ENCODE peak calls at places on chromosomes 2 and 18, in nine cellular contexts. I is GM23338; Q is effector memory CD8-positive, alpha-beta T cell; R is GM13976; Y is MV-4-11; K is HT1080; U is RCC 7860; X is lower lobe of right lung; T is stimulated activated naive CD8-positive, alpha-beta T cell treated with anti-CD3 and anti-CD28 coated beads, Interleukin-15, Interleukin-2, amounts not matched to agents 100 U/mL and 50 U/mL, for 24 hours. W is an unnamed sample.

GRCh38 chr2:9951522-9952285 is at the start of gene GRHL1:
- DNase-seq in X (peak), I (peak), K (peak), Y (peak), T (peak), R (peak), U (peak), Q (peak), W (peak)

GRCh38 chr18:63905361-63905760 is 2.4 kb upstream of the SERPINB10 start:
- DNase-seq in T (no peak), I (no peak), Q (no peak), K (no peak), R (no peak), X (no peak), Y (peak), U (no peak), W (peak)

GRCh38 chr18:52236134-52236533 is 103.9 kb upstream of the DCC start:
- DNase-seq in R (no peak), X (no peak), T (no peak), Q (no peak), I (no peak), Y (no peak), K (peak), U (no peak), W (no peak)

GRCh38 chr18:51603551-51603950 is 406.1 kb upstream of the MEX3C start:
- DNase-seq in T (no peak), Q (no peak), U (no peak), X (no peak), Y (no peak), K (no peak), I (no peak), R (no peak), W (no peak)

GRCh38 chr2:205590759-205591158 is 91.5 kb upstream of the NRP2 start:
- DNase-seq in U (peak), T (no peak), K (peak), R (no peak), X (no peak), Y (peak), I (no peak), Q (no peak), W (no peak)

GRCh38 chr2:174235680-174236079 is 12.7 kb downstream of the OLA1 start:
- DNase-seq in X (no peak), Y (no peak), I (no peak), T (no peak), K (no peak), R (no peak), Q (no peak), U (no peak), W (no peak)

GRCh38 chr2:238167344-238167715 is 8.6 kb downstream of the ERFE start:
- DNase-seq in I (no peak), Q (no peak), T (no peak), X (no peak), U (no peak), R (no peak), Y (no peak), K (no peak), W (no peak)

GRCh38 chr2:203751886-203752285 is 45.4 kb downstream of the CD28 start:
- DNase-seq in X (no peak), Q (no peak), R (no peak), Y (no peak), I (no peak), T (no peak), K (no peak), U (no peak), W (no peak)

GRCh38 chr2:109337221-109337620 is 208.2 kb downstream of the SH3RF3 start:
- DNase-seq in K (no peak), X (no peak), I (no peak), Q (no peak), T (no peak), Y (no peak), R (peak), U (no peak), W (no peak)

GRCh38 chr18:76426738-76427305 is 68.2 kb downstream of the ZNF516 start:
- DNase-seq in Y (no peak), U (no peak), I (peak), R (no peak), X (peak), T (peak), Q (no peak), K (no peak), W (no peak)

GRCh38 chr2:11824901-11825592 is 78.6 kb downstream of the LPIN1 start:
- DNase-seq in K (no peak), I (no peak), X (no peak), T (no peak), Q (no peak), R (no peak), Y (no peak), U (no peak), W (no peak)

GRCh38 chr2:12416600-12416999 is 300.1 kb upstream of the TRIB2 start:
- DNase-seq in K (no peak), U (no peak), X (peak), R (no peak), T (peak), Q (peak), Y (peak), I (peak), W (no peak)

GRCh38 chr2:150520887-150521664 is 33.6 kb upstream of the RND3 start:
- DNase-seq in K (peak), Q (no peak), T (no peak), R (no peak), Y (no peak), U (peak), X (no peak), I (no peak), W (no peak)

GRCh38 chr2:236177604-236177966 is 9.4 kb upstream of the GBX2 start:
- DNase-seq in R (peak), Q (no peak), U (no peak), I (peak), K (no peak), T (peak), Y (no peak), X (no peak), W (no peak)

GRCh38 chr2:72340665-72341064 is 193.0 kb upstream of the CYP26B1 start:
- DNase-seq in R (no peak), Q (no peak), I (peak), Y (no peak), U (no peak), T (no peak), K (no peak), X (no peak), W (no peak)

GRCh38 chr2:27756544-27757498 is 14.7 kb upstream of the MRPL33 start:
- DNase-seq in Q (no peak), U (no peak), R (no peak), X (peak), I (no peak), T (no peak), Y (peak), K (no peak), W (peak)

GRCh38 chr2:130765464-130765863 is 10.1 kb downstream of the AMER3 start:
- DNase-seq in I (no peak), R (no peak), U (no peak), Y (no peak), X (no peak), K (no peak), Q (no peak), T (no peak), W (no peak)

GRCh38 chr18:30106356-30106755 is 936.2 kb downstream of the DSC3 start:
- DNase-seq in R (no peak), Q (no peak), I (no peak), K (peak), T (no peak), U (no peak), Y (no peak), X (no peak), W (no peak)

W was measured in GF-D8.